ENCODE peak calls at places on chromosomes 11 and 22, in ten cellular contexts. N, T, Q, H, P, A, J, V, M and E are unnamed samples.
A peak's percentile ranks its signal among the peaks of the same experiment; 100 is the strongest.

GRCh38 chr22:20231499-20232236 is 36.5 kb downstream of the RTN4R start:
- DNase-seq in N (no peak), T (no peak), Q (no peak), M (no peak), V (no peak), J (no peak), H (no peak), A (no peak), P (no peak), E (no peak)

GRCh38 chr22:21937821-21938070 is 14.9 kb downstream of the PPM1F start:
- DNase-seq in N (no peak), H (no peak), J (no peak), V (no peak), A (peak; percentile 96), T (no peak), M (no peak), P (no peak), Q (peak; percentile 94), E (no peak)

GRCh38 chr11:124897681-124898680 is at the start of gene ROBO4:
- DNase-seq in M (no peak), H (no peak), N (no peak), T (no peak), V (no peak), Q (peak; percentile 90), A (peak; percentile 92), J (no peak), P (peak; percentile 38), E (no peak)

GRCh38 chr22:17115927-17116326 is 5.2 kb downstream of the TMEM121B start:
- DNase-seq in V (no peak), N (no peak), Q (no peak), P (no peak), H (no peak), A (no peak), J (no peak), T (no peak), M (no peak), E (no peak)

GRCh38 chr11:10673476-10674062 is 20.0 kb downstream of the IRAG1 start:
- DNase-seq in V (no peak), P (no peak), M (no peak), T (no peak), A (peak; percentile 46), H (no peak), Q (no peak), J (no peak), N (no peak), E (no peak)

GRCh38 chr11:17760102-17761029 is 25.8 kb downstream of the KCNC1 start:
- DNase-seq in H (peak; percentile 35), T (no peak), P (peak; percentile 86), J (no peak), A (peak; percentile 40), Q (no peak), N (peak; percentile 83), V (peak; percentile 69), M (no peak), E (no peak)

GRCh38 chr11:28697920-28698827 is 590.0 kb downstream of the METTL15 start:
- DNase-seq in P (peak; percentile 74), N (peak; percentile 81), H (peak; percentile 16), J (no peak), Q (peak; percentile 86), A (peak; percentile 61), T (peak; percentile 66), M (no peak), V (peak; percentile 36), E (peak; percentile 22)

GRCh38 chr11:94795799-94796580 is 27.8 kb downstream of the AMOTL1 start:
- DNase-seq in M (no peak), T (no peak), A (no peak), J (no peak), N (no peak), Q (no peak), P (no peak), H (no peak), V (no peak), E (no peak)

GRCh38 chr11:19506803-19507466 is 205.7 kb upstream of the NAV2 start:
- DNase-seq in P (no peak), N (no peak), T (no peak), H (no peak), A (no peak), Q (no peak), V (no peak), J (no peak), M (no peak), E (no peak)

GRCh38 chr22:31945971-31946680 is 1.8 kb downstream of the YWHAH start:
- DNase-seq in T (no peak), P (no peak), A (peak; percentile 25), V (no peak), Q (no peak), M (no peak), J (no peak), N (no peak), H (no peak), E (no peak)

GRCh38 chr22:45615364-45615763 is 56.3 kb upstream of the ATXN10 start:
- DNase-seq in T (no peak), V (no peak), N (no peak), P (peak; percentile 45), M (no peak), A (no peak), J (no peak), H (no peak), Q (no peak), E (no peak)

GRCh38 chr11:112345708-112346107 is 85.0 kb upstream of the PLET1 start:
- DNase-seq in Q (peak; percentile 68), M (no peak), A (no peak), V (no peak), J (no peak), P (peak; percentile 78), T (no peak), N (peak; percentile 59), H (no peak), E (no peak)